ENCODE peak calls at places on chromosomes 11 and 22, in five cellular contexts. P is GM12878, A is brain microvascular endothelial cell, M is breast epithelium, D is thoracic aorta. Y is an unnamed sample.

GRCh38 chr11:19714387-19715363 is 2.0 kb downstream of the NAV2 start:
- DNase-seq in P (no peak), A (peak), M (no peak), D (peak), Y (no peak)

GRCh38 chr11:132402056-132402684 is 1031.8 kb downstream of the NTM start:
- DNase-seq in P (peak), A (peak), M (no peak), D (no peak), Y (peak)

GRCh38 chr11:60100511-60100910 is 12.0 kb downstream of the MS4A2 start:
- DNase-seq in P (no peak), A (no peak), M (no peak), D (no peak), Y (no peak)

GRCh38 chr11:79922641-79923040 is 481.8 kb upstream of the TENM4 start:
- DNase-seq in P (no peak), A (no peak), M (no peak), D (no peak), Y (no peak)

GRCh38 chr11:61035086-61035835 is 63.8 kb downstream of the CD6 start:
- DNase-seq in P (no peak), A (no peak), M (peak), D (no peak), Y (no peak)

GRCh38 chr11:98455500-98456186 is 565.1 kb upstream of the CNTN5 start:
- DNase-seq in P (no peak), A (no peak), M (no peak), D (no peak), Y (no peak)

GRCh38 chr11:70761094-70761905 is 363.0 kb downstream of the CTTN start:
- DNase-seq in P (no peak), A (no peak), M (no peak), D (no peak), Y (no peak)

GRCh38 chr11:36149538-36150242 is 139.5 kb downstream of the COMMD9 start:
- DNase-seq in P (peak), A (peak), M (no peak), D (peak), Y (no peak)

GRCh38 chr11:125070699-125071254 is 7.7 kb downstream of the SLC37A2 start:
- DNase-seq in P (peak), A (peak), M (no peak), D (no peak), Y (peak)

GRCh38 chr22:46546466-46547178 is 9.2 kb upstream of the CELSR1 start:
- DNase-seq in P (no peak), A (peak), M (no peak), D (no peak), Y (no peak)

GRCh38 chr11:44993971-44994705 is 43.5 kb upstream of the TP53I11 start:
- DNase-seq in P (no peak), A (no peak), M (no peak), D (no peak), Y (no peak)

GRCh38 chr11:63660972-63661371 is 10.2 kb downstream of the ATL3 start:
- DNase-seq in P (no peak), A (no peak), M (no peak), D (no peak), Y (no peak)

GRCh38 chr11:75946531-75947530 is 131.8 kb downstream of the UVRAG start:
- DNase-seq in P (no peak), A (peak), M (no peak), D (no peak), Y (no peak)

GRCh38 chr11:126186031-126186698 is 25.3 kb downstream of the RPUSD4 start:
- DNase-seq in P (no peak), A (no peak), M (no peak), D (no peak), Y (no peak)

GRCh38 chr22:32880061-32880460 is 78.6 kb downstream of the TIMP3 start:
- DNase-seq in P (no peak), A (no peak), M (no peak), D (no peak), Y (no peak)

GRCh38 chr11:65355013-65355775 is 643 bp downstream of the TIGD3 start:
- DNase-seq in P (no peak), A (no peak), M (peak), D (no peak), Y (no peak)

GRCh38 chr11:65354265-65355012 is at the start of gene TIGD3:
- DNase-seq in P (peak), A (peak), M (peak), D (peak), Y (peak)

GRCh38 chr11:65352783-65353182 is 1.8 kb upstream of the TIGD3 start:
- DNase-seq in P (no peak), A (no peak), M (no peak), D (no peak), Y (no peak)

GRCh38 chr11:65353376-65353775 is 1.2 kb upstream of the TIGD3 start:
- DNase-seq in P (no peak), A (no peak), M (no peak), D (no peak), Y (no peak)

DNA sequence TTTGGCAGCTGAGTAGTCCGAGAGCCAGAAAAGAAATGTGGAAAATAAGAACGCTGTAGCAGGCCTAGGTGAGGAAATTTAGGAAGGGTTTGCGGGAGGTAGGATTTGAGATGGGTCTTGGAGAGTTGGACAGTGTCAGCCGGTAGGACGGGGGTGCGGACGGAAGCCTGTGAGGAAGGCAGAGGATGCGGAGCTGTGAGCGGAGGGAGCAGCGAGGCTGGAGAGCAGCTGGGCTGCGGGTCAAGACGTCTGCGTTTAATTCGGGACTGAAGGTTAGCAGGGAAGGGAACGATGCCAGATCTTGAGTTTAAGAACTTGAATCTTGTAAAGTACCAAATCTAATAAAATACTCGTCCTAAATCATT is 669 bp upstream of the TIGD3 start:
- DNase-seq in P (no peak), A (no peak), M (no peak), D (no peak), Y (no peak)
- H3K27ac ChIP-seq in P (no peak), A (no peak), M (peak), D (no peak), Y (peak)

GRCh38 chr22:27257987-27258386 is 543.6 kb downstream of the MN1 start:
- DNase-seq in P (no peak), A (no peak), M (no peak), D (no peak), Y (no peak)
- TF ChIP-seq CTCF in P (no peak), A (peak), M (no peak), D (no peak), Y (no peak)

GRCh38 chr11:57406337-57406904 is 16.0 kb upstream of the PRG2 start:
- DNase-seq in P (peak), A (no peak), M (no peak), D (no peak), Y (no peak)
- H3K27ac ChIP-seq in P (peak), A (no peak), M (peak), D (no peak), Y (no peak)

GRCh38 chr11:3167143-3168119 is 2.3 kb upstream of the OSBPL5 start:
- DNase-seq in P (no peak), A (no peak), M (no peak), D (no peak), Y (no peak)
- TF ChIP-seq CTCF in P (no peak), A (peak), M (no peak), D (no peak), Y (no peak)

DNA sequence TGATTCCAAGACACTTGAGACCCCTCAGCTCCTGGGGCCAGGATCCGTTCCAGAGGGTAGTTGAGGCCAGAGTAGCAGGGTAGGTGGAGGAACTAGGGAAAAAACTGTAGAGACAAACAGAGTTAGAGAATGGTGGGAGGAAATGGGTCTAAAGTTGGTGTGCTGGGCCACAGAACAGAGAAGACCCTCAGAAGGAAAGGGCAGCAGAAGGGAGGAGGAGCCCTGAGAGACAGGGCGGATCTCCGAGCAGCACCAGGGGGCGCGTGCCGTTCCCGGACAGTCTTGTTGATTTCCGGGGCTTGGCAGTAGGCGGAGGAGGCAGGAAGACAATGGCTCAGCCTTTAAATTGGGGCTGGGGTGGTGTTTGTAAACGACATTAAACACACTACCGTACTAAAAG is 2.4 kb upstream of the CECR2 start:
- DNase-seq in P (no peak), A (no peak), M (no peak), D (no peak), Y (no peak)
- H3K27ac ChIP-seq in P (no peak), A (no peak), M (no peak), D (no peak), Y (no peak)

GRCh38 chr11:73907191-73907590 is 30.4 kb downstream of the PAAF1 start:
- DNase-seq in P (no peak), A (peak), M (no peak), D (no peak), Y (no peak)
- TF ChIP-seq CTCF in P (no peak), A (no peak), M (no peak), D (no peak), Y (no peak)

DNA sequence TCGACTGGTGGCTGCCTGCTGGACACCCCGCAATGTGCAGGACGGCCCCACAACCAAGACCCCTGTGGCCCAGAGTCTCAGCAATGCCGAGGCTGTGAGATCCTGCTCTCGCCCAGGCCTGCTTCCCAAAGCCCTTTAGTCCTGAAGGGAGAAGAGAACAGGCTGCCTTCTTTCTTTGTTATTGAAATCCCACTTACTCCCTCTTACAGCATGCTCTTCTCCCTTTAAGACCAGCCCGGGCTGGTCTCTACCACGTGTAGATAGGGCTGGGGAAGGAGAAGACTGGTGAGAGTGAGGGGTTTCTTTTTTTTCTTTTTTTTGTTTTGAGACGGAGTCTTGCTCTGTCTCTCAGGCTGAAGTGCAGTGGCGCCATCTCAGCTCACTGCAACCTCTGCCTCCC is 21.3 kb downstream of the TMEM45B start:
- DNase-seq in P (no peak), A (no peak), M (no peak), D (no peak), Y (no peak)
- H3K27ac ChIP-seq in P (no peak), A (no peak), M (no peak), D (no peak), Y (no peak)

DNA sequence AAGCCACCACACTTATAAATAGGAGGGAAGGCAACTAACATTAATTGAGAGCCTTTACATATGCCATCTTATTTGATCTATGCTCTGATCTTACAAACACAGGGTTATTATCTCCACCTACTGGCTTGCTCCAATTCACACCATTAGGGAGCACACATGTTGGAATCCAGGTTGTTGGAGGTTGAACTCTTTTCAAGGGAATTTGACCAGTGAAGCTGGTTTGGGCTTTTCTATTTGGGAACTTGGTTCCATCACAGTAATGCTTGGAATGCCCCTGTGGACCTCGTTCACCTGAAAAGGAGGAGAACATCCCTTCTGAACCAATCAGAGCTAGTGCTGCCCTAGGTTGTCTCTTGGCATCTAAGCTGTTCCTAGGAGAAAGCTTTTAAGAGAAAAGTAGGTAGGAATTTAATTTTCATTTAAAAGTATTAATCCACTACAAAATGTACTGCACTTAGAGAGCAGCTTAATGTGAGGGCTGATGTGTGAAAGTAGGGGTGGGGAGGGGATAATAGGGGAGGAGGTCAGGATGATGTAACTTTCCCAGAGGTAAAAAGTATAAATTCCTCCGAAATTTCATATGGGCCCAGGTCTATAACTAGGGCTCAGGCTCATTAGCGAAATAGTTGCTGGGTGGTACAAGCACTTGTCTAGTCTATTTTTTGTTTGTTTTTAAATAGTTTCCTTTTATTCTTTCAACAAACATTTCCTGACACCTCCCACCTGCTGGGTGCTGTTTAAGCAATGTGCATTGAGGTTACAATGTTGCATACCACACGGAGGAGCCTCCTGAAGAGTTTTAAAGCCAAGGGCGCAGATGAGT is 7.6 kb upstream of the MICAL2 start:
- DNase-seq in P (no peak), A (no peak), M (no peak), D (no peak), Y (no peak)
- TF ChIP-seq CTCF in P (no peak), A (peak), M (no peak), D (no peak), Y (no peak)

Y was measured in esophagus muscularis mucosa.